ENCODE peak calls at places on chromosomes 12 and 14, in eight cellular contexts. One of them, this sample, is unnamed.
A peak's percentile ranks its signal among the peaks of the same experiment; 100 is the strongest.

GRCh38 chr12:6450091-6450868 is 1.6 kb upstream of the TAPBPL start:
- DNase-seq in H1: no peak
- DNase-seq in GM23248: peak; percentile 34
- DNase-seq in left ventricle myocardium inferior: no peak
- DNase-seq in body of pancreas: no peak
- DNase-seq in thoracic aorta: no peak
- DNase-seq in transverse colon: no peak
- DNase-seq in uterus: no peak
- DNase-seq in this sample: no peak

GRCh38 chr14:96281486-96281885 is 25.5 kb downstream of the BDKRB1 start:
- DNase-seq in H1: no peak
- DNase-seq in GM23248: no peak
- DNase-seq in left ventricle myocardium inferior: no peak
- DNase-seq in body of pancreas: no peak
- DNase-seq in thoracic aorta: no peak
- DNase-seq in transverse colon: no peak
- DNase-seq in uterus: no peak
- DNase-seq in this sample: no peak

GRCh38 chr12:9798008-9798619 is 29.2 kb upstream of the KLRF1 start:
- DNase-seq in H1: peak; percentile 43
- DNase-seq in GM23248: peak; percentile 21
- DNase-seq in left ventricle myocardium inferior: no peak
- DNase-seq in body of pancreas: peak; percentile 33
- DNase-seq in thoracic aorta: no peak
- DNase-seq in transverse colon: peak; percentile 64
- DNase-seq in uterus: no peak
- DNase-seq in this sample: peak; percentile 83

GRCh38 chr14:26276757-26277156 is 321.1 kb downstream of the NOVA1 start:
- DNase-seq in H1: no peak
- DNase-seq in GM23248: no peak
- DNase-seq in left ventricle myocardium inferior: no peak
- DNase-seq in body of pancreas: no peak
- DNase-seq in thoracic aorta: no peak
- DNase-seq in transverse colon: no peak
- DNase-seq in uterus: no peak
- DNase-seq in this sample: no peak

GRCh38 chr14:100246809-100247428 is 8.0 kb downstream of the YY1 start:
- DNase-seq in H1: no peak
- DNase-seq in GM23248: peak; percentile 61
- DNase-seq in left ventricle myocardium inferior: no peak
- DNase-seq in body of pancreas: no peak
- DNase-seq in thoracic aorta: no peak
- DNase-seq in transverse colon: no peak
- DNase-seq in uterus: no peak
- DNase-seq in this sample: peak; percentile 24

GRCh38 chr12:90335561-90335960 is 619.4 kb downstream of the CCER1 start:
- DNase-seq in H1: no peak
- DNase-seq in GM23248: no peak
- DNase-seq in left ventricle myocardium inferior: no peak
- DNase-seq in body of pancreas: no peak
- DNase-seq in thoracic aorta: no peak
- DNase-seq in transverse colon: no peak
- DNase-seq in uterus: no peak
- DNase-seq in this sample: no peak

GRCh38 chr12:12272869-12273268 is 6.0 kb upstream of the LRP6 start:
- DNase-seq in H1: no peak
- DNase-seq in GM23248: peak; percentile 63
- DNase-seq in left ventricle myocardium inferior: no peak
- DNase-seq in body of pancreas: no peak
- DNase-seq in thoracic aorta: no peak
- DNase-seq in transverse colon: no peak
- DNase-seq in uterus: no peak
- DNase-seq in this sample: no peak

GRCh38 chr14:90518941-90519256 is 122.1 kb downstream of the CALM1 start:
- DNase-seq in H1: no peak
- DNase-seq in GM23248: peak; percentile 36
- DNase-seq in left ventricle myocardium inferior: no peak
- DNase-seq in body of pancreas: peak; percentile 41
- DNase-seq in thoracic aorta: no peak
- DNase-seq in transverse colon: peak; percentile 54
- DNase-seq in uterus: no peak
- DNase-seq in this sample: peak; percentile 39

GRCh38 chr12:131056626-131057025 is 102.9 kb downstream of the ADGRD1 start:
- DNase-seq in H1: no peak
- DNase-seq in GM23248: no peak
- DNase-seq in left ventricle myocardium inferior: no peak
- DNase-seq in body of pancreas: no peak
- DNase-seq in thoracic aorta: no peak
- DNase-seq in transverse colon: no peak
- DNase-seq in uterus: no peak
- DNase-seq in this sample: no peak

GRCh38 chr14:94615823-94616570 is 3.8 kb downstream of the SERPINA3 start:
- DNase-seq in H1: no peak
- DNase-seq in GM23248: no peak
- DNase-seq in left ventricle myocardium inferior: no peak
- DNase-seq in body of pancreas: peak; percentile 21
- DNase-seq in thoracic aorta: no peak
- DNase-seq in transverse colon: no peak
- DNase-seq in uterus: no peak
- DNase-seq in this sample: no peak
- H3K9me3 ChIP-seq in H1: peaks cover 14% of the 10 kb centered on the region
- H3K9me3 ChIP-seq in GM23248: no peaks in the 10 kb centered on the region
- H3K9me3 ChIP-seq in left ventricle myocardium inferior: peaks cover 34% of the 10 kb centered on the region
- H3K9me3 ChIP-seq in body of pancreas: no peaks in the 10 kb centered on the region
- H3K9me3 ChIP-seq in thoracic aorta: peaks cover 14% of the 10 kb centered on the region
- H3K9me3 ChIP-seq in transverse colon: peaks cover 12% of the 10 kb centered on the region
- H3K9me3 ChIP-seq in uterus: no peaks in the 10 kb centered on the region
- H3K9me3 ChIP-seq in this sample: peaks cover 6% of the 10 kb centered on the region

DNA sequence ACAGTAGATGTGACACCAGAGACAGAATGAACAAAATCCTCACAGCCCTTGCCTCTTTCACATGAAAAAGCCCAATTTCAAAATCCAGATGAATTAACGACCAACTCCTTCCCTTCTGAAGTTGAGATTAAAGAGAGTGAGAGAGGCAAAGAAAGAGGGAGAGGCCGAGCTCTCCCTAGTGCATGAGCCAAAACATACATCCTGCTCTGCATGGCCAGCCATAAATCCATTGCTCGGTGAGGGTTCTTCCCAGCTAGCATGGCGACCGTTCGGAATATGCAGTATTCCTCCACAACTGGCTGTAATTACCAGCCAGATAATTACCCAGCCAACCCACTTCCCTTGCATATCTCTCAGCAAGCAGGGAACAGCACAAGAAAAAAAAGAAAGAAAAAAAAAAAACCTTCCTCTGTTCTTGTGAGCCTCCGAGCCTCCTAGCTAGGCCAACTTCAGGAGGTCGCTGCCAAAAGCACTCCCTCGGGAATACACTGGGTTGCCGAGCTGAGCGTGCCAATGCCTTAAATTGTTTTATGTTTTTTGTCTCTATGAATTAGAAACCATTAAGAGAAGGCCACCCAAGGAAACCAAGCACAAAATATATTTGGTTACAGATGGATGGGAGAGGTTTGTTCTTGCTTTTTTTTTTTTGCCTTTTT is 568.0 kb downstream of the MED13L start:
- DNase-seq in H1: no peak
- DNase-seq in GM23248: peak; percentile 22
- DNase-seq in left ventricle myocardium inferior: peak; percentile 70
- DNase-seq in body of pancreas: peak; percentile 12
- DNase-seq in thoracic aorta: peak; percentile 17
- DNase-seq in transverse colon: peak; percentile 9
- DNase-seq in uterus: peak; percentile 48
- DNase-seq in this sample: no peak
- H3K4me1 ChIP-seq in H1: no peaks in the 10 kb centered on the region
- H3K4me1 ChIP-seq in GM23248: no peaks in the 10 kb centered on the region
- H3K4me1 ChIP-seq in left ventricle myocardium inferior: peaks cover 17% of the 10 kb centered on the region
- H3K4me1 ChIP-seq in body of pancreas: no peaks in the 10 kb centered on the region
- H3K4me1 ChIP-seq in thoracic aorta: peaks cover 7% of the 10 kb centered on the region
- H3K4me1 ChIP-seq in transverse colon: no peaks in the 10 kb centered on the region
- H3K4me1 ChIP-seq in uterus: no peaks in the 10 kb centered on the region
- H3K4me1 ChIP-seq in this sample: no peaks in the 10 kb centered on the region

GRCh38 chr14:48615618-48616017 is 940.2 kb upstream of the MDGA2 start:
- DNase-seq in H1: no peak
- DNase-seq in GM23248: no peak
- DNase-seq in left ventricle myocardium inferior: no peak
- DNase-seq in body of pancreas: no peak
- DNase-seq in thoracic aorta: no peak
- DNase-seq in transverse colon: no peak
- DNase-seq in uterus: no peak
- DNase-seq in this sample: no peak

GRCh38 chr14:48614003-48614402 is 938.6 kb upstream of the MDGA2 start:
- DNase-seq in H1: no peak
- DNase-seq in GM23248: no peak
- DNase-seq in left ventricle myocardium inferior: no peak
- DNase-seq in body of pancreas: no peak
- DNase-seq in thoracic aorta: no peak
- DNase-seq in transverse colon: no peak
- DNase-seq in uterus: no peak
- DNase-seq in this sample: no peak

DNA sequence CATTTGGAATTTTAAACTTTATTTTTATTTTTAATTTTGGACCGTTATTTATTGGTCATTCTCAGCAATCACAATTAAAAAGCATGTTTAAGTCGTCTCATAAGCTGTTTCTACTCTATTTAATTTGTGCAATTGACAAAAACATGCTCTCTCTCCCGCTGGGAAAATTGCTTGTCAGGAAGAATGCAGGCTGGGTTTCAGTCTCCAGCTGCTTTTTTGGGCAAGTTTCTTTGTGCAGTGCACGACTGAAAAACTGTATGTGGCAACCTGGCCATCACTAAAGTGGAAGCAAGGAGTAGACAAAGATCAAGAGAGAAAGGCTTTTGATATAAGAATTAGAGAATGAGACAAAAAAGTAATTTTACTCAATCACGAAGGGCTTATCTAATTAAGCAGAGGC is 941.5 kb upstream of the MDGA2 start:
- DNase-seq in H1: no peak
- DNase-seq in GM23248: no peak
- DNase-seq in left ventricle myocardium inferior: no peak
- DNase-seq in body of pancreas: no peak
- DNase-seq in thoracic aorta: no peak
- DNase-seq in transverse colon: no peak
- DNase-seq in uterus: no peak
- DNase-seq in this sample: no peak
- H3K27ac ChIP-seq in H1: no peak overlapping the region
- H3K27ac ChIP-seq in GM23248: no peak overlapping the region
- H3K27ac ChIP-seq in left ventricle myocardium inferior: no peak overlapping the region
- H3K27ac ChIP-seq in body of pancreas: no peak overlapping the region
- H3K27ac ChIP-seq in thoracic aorta: no peak overlapping the region
- H3K27ac ChIP-seq in transverse colon: no peak overlapping the region
- H3K27ac ChIP-seq in uterus: no peak overlapping the region
- H3K27ac ChIP-seq in this sample: no peak overlapping the region

GRCh38 chr12:16927259-16927658 is 321.3 kb upstream of the LMO3 start:
- DNase-seq in H1: no peak
- DNase-seq in GM23248: no peak
- DNase-seq in left ventricle myocardium inferior: no peak
- DNase-seq in body of pancreas: no peak
- DNase-seq in thoracic aorta: no peak
- DNase-seq in transverse colon: no peak
- DNase-seq in uterus: no peak
- DNase-seq in this sample: no peak
- H3K9me3 ChIP-seq in H1: no peaks in the 10 kb centered on the region
- H3K9me3 ChIP-seq in GM23248: peaks cover 4% of the 10 kb centered on the region
- H3K9me3 ChIP-seq in left ventricle myocardium inferior: peaks cover 68% of the 10 kb centered on the region
- H3K9me3 ChIP-seq in body of pancreas: no peaks in the 10 kb centered on the region
- H3K9me3 ChIP-seq in thoracic aorta: peaks cover 11% of the 10 kb centered on the region
- H3K9me3 ChIP-seq in transverse colon: peaks cover 8% of the 10 kb centered on the region
- H3K9me3 ChIP-seq in uterus: no peaks in the 10 kb centered on the region
- H3K9me3 ChIP-seq in this sample: no peaks in the 10 kb centered on the region

GRCh38 chr14:92527724-92528123 is 14.1 kb downstream of the RIN3 start:
- DNase-seq in H1: no peak
- DNase-seq in GM23248: no peak
- DNase-seq in left ventricle myocardium inferior: no peak
- DNase-seq in body of pancreas: no peak
- DNase-seq in thoracic aorta: no peak
- DNase-seq in transverse colon: no peak
- DNase-seq in uterus: no peak
- DNase-seq in this sample: no peak
- H3K4me1 ChIP-seq in H1: no peaks in the 10 kb centered on the region
- H3K4me1 ChIP-seq in GM23248: no peaks in the 10 kb centered on the region
- H3K4me1 ChIP-seq in left ventricle myocardium inferior: peaks cover 41% of the 10 kb centered on the region
- H3K4me1 ChIP-seq in body of pancreas: no peaks in the 10 kb centered on the region
- H3K4me1 ChIP-seq in thoracic aorta: peaks cover 19% of the 10 kb centered on the region
- H3K4me1 ChIP-seq in transverse colon: peaks cover 19% of the 10 kb centered on the region
- H3K4me1 ChIP-seq in uterus: no peaks in the 10 kb centered on the region
- H3K4me1 ChIP-seq in this sample: peaks cover 47% of the 10 kb centered on the region

GRCh38 chr14:49218436-49219092 is 367.6 kb downstream of the RPS29 start:
- DNase-seq in H1: no peak
- DNase-seq in GM23248: peak; percentile 27
- DNase-seq in left ventricle myocardium inferior: no peak
- DNase-seq in body of pancreas: no peak
- DNase-seq in thoracic aorta: no peak
- DNase-seq in transverse colon: no peak
- DNase-seq in uterus: no peak
- DNase-seq in this sample: no peak

GRCh38 chr14:49206832-49207231 is 379.3 kb downstream of the RPS29 start:
- DNase-seq in H1: no peak
- DNase-seq in GM23248: no peak
- DNase-seq in left ventricle myocardium inferior: no peak
- DNase-seq in body of pancreas: no peak
- DNase-seq in thoracic aorta: no peak
- DNase-seq in transverse colon: no peak
- DNase-seq in uterus: no peak
- DNase-seq in this sample: no peak

GRCh38 chr14:49207451-49207850 is 378.7 kb downstream of the RPS29 start:
- DNase-seq in H1: no peak
- DNase-seq in GM23248: no peak
- DNase-seq in left ventricle myocardium inferior: no peak
- DNase-seq in body of pancreas: no peak
- DNase-seq in thoracic aorta: no peak
- DNase-seq in transverse colon: no peak
- DNase-seq in uterus: no peak
- DNase-seq in this sample: no peak

DNA sequence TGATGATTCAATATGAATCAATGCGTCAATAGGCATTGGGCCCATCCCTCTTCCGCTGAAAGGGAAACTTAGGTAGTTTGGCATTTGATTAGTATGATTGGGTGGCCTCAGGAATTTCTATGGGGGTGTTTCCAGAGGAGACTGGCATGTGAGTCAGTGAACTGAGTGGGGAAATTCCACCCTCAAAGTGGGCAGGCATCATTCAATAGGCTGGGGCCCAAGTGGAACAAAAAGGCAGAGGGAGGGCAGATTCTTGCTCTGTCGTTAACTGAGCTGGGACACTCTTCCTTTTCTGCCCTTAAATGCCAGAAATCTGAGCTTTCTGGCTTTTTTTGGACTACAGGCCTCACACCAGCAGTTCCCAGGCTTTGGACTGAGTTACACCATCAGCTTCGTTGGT is 373.5 kb downstream of the RPS29 start:
- DNase-seq in H1: no peak
- DNase-seq in GM23248: peak; percentile 58
- DNase-seq in left ventricle myocardium inferior: no peak
- DNase-seq in body of pancreas: no peak
- DNase-seq in thoracic aorta: no peak
- DNase-seq in transverse colon: no peak
- DNase-seq in uterus: no peak
- DNase-seq in this sample: no peak
- H3K27ac ChIP-seq in H1: no peak overlapping the region
- H3K27ac ChIP-seq in GM23248: no peak overlapping the region
- H3K27ac ChIP-seq in left ventricle myocardium inferior: no peak overlapping the region
- H3K27ac ChIP-seq in body of pancreas: no peak overlapping the region
- H3K27ac ChIP-seq in thoracic aorta: no peak overlapping the region
- H3K27ac ChIP-seq in transverse colon: no peak overlapping the region
- H3K27ac ChIP-seq in uterus: no peak overlapping the region
- H3K27ac ChIP-seq in this sample: no peak overlapping the region

This sample was measured in CD8-positive, alpha-beta memory T cell.